ENCODE peak calls at places on chromosomes 6 and 20, in nine cellular contexts. R is ascending aorta; W is AG04450; Z is fibroblast of the aortic adventitia; B is foreskin fibroblast; U is AG09319; F is cardiac muscle cell; A is nephron progenitor cell; O is CD8-positive, alpha-beta T cell. Y is an unnamed sample.

GRCh38 chr6:145289573-145289972 is 445.7 kb downstream of the EPM2A start:
- DNase-seq in R (no peak), W (no peak), Z (no peak), B (no peak), U (no peak), F (no peak), A (no peak), O (no peak), Y (no peak)

GRCh38 chr20:48951041-48951440 is 29.5 kb downstream of the ARFGEF2 start:
- DNase-seq in R (no peak), W (no peak), Z (no peak), B (no peak), U (no peak), F (no peak), A (no peak), O (no peak), Y (no peak)

GRCh38 chr6:90530882-90531281 is 56.0 kb downstream of the MAP3K7 start:
- DNase-seq in R (no peak), W (no peak), Z (no peak), B (no peak), U (no peak), F (no peak), A (no peak), O (no peak), Y (no peak)

GRCh38 chr20:47785900-47786762 is 850 bp upstream of the SULF2 start:
- DNase-seq in R (no peak), W (no peak), Z (peak), B (peak), U (peak), F (peak), A (peak), O (no peak), Y (no peak)

GRCh38 chr6:146598785-146599405 is at the start of gene ADGB:
- DNase-seq in R (no peak), W (peak), Z (peak), B (peak), U (peak), F (peak), A (peak), O (peak), Y (no peak)

GRCh38 chr20:32332614-32333013 is 25.5 kb upstream of the ASXL1 start:
- DNase-seq in R (no peak), W (no peak), Z (peak), B (peak), U (no peak), F (no peak), A (no peak), O (no peak), Y (no peak)

GRCh38 chr6:84007871-84008270 is 25.7 kb upstream of the MRAP2 start:
- DNase-seq in R (no peak), W (no peak), Z (no peak), B (no peak), U (no peak), F (no peak), A (no peak), O (no peak), Y (no peak)

GRCh38 chr6:156395276-156395675 is 381.9 kb upstream of the ARID1B start:
- DNase-seq in R (no peak), W (no peak), Z (no peak), B (no peak), U (no peak), F (no peak), A (no peak), O (peak), Y (no peak)

GRCh38 chr20:56788671-56789610 is 159.8 kb downstream of the TFAP2C start:
- DNase-seq in R (no peak), W (no peak), Z (no peak), B (peak), U (no peak), F (no peak), A (no peak), O (no peak), Y (no peak)

GRCh38 chr20:9392892-9393857 is 121.2 kb upstream of the LAMP5 start:
- DNase-seq in R (peak), W (no peak), Z (peak), B (peak), U (peak), F (peak), A (peak), O (no peak), Y (no peak)

GRCh38 chr6:7137335-7138106 is 29.8 kb downstream of the RREB1 start:
- DNase-seq in R (no peak), W (no peak), Z (peak), B (peak), U (no peak), F (peak), A (peak), O (peak), Y (no peak)

GRCh38 chr6:167116109-167116837 is 6.6 kb upstream of the CCR6 start:
- DNase-seq in R (no peak), W (no peak), Z (peak), B (no peak), U (no peak), F (peak), A (no peak), O (no peak), Y (no peak)

GRCh38 chr6:29953001-29953436 is 10.7 kb downstream of the HLA-A start:
- DNase-seq in R (no peak), W (peak), Z (peak), B (peak), U (no peak), F (peak), A (no peak), O (no peak), Y (no peak)

GRCh38 chr6:104958178-104958520 is 1.2 kb downstream of the LIN28B start:
- DNase-seq in R (no peak), W (no peak), Z (no peak), B (no peak), U (no peak), F (no peak), A (no peak), O (no peak), Y (no peak)

GRCh38 chr20:33162313-33162712 is 5.6 kb upstream of the BPIFA2 start:
- DNase-seq in R (no peak), W (no peak), Z (no peak), B (no peak), U (no peak), F (no peak), A (no peak), O (no peak), Y (no peak)

GRCh38 chr6:81565071-81565470 is 187.4 kb downstream of the TENT5A start:
- DNase-seq in R (no peak), W (no peak), Z (peak), B (no peak), U (no peak), F (no peak), A (no peak), O (no peak), Y (no peak)

GRCh38 chr20:44111712-44112335 is 75.2 kb downstream of the JPH2 start:
- DNase-seq in R (no peak), W (no peak), Z (peak), B (peak), U (no peak), F (no peak), A (no peak), O (no peak), Y (no peak)

GRCh38 chr6:81697564-81697963 is 54.9 kb downstream of the TENT5A start:
- DNase-seq in R (no peak), W (no peak), Z (peak), B (peak), U (no peak), F (no peak), A (no peak), O (no peak), Y (no peak)

GRCh38 chr6:91105532-91105931 is 518.7 kb upstream of the MAP3K7 start:
- DNase-seq in R (no peak), W (no peak), Z (no peak), B (no peak), U (no peak), F (no peak), A (no peak), O (no peak), Y (no peak)

GRCh38 chr20:44066645-44067606 is 120.1 kb downstream of the JPH2 start:
- DNase-seq in R (no peak), W (no peak), Z (no peak), B (no peak), U (no peak), F (no peak), A (no peak), O (no peak), Y (no peak)

GRCh38 chr20:7094438-7094997 is 327.0 kb downstream of the BMP2 start:
- DNase-seq in R (no peak), W (no peak), Z (peak), B (no peak), U (no peak), F (peak), A (peak), O (no peak), Y (no peak)

GRCh38 chr20:62898093-62898964 is 28.0 kb downstream of the DIDO1 start:
- DNase-seq in R (no peak), W (no peak), Z (no peak), B (no peak), U (no peak), F (no peak), A (no peak), O (no peak), Y (no peak)

GRCh38 chr20:35994994-35995453 is 26.6 kb downstream of the CNBD2 start:
- DNase-seq in R (no peak), W (peak), Z (peak), B (peak), U (peak), F (peak), A (peak), O (peak), Y (peak)

GRCh38 chr20:7673841-7674240 is 266.4 kb downstream of the HAO1 start:
- DNase-seq in R (no peak), W (no peak), Z (peak), B (peak), U (peak), F (no peak), A (no peak), O (no peak), Y (no peak)

GRCh38 chr20:58179432-58180099 is 48.9 kb downstream of the ANKRD60 start:
- DNase-seq in R (no peak), W (no peak), Z (peak), B (peak), U (no peak), F (peak), A (peak), O (peak), Y (peak)

GRCh38 chr20:7996898-7997297 is 22.7 kb downstream of the TMX4 start:
- DNase-seq in R (no peak), W (no peak), Z (no peak), B (no peak), U (no peak), F (no peak), A (no peak), O (no peak), Y (no peak)

GRCh38 chr6:52544325-52545022 is 32.4 kb downstream of the TRAM2 start:
- DNase-seq in R (no peak), W (no peak), Z (no peak), B (peak), U (no peak), F (no peak), A (no peak), O (no peak), Y (no peak)

GRCh38 chr6:37489697-37490336 is 9.9 kb downstream of the CCDC167 start:
- DNase-seq in R (no peak), W (no peak), Z (no peak), B (no peak), U (no peak), F (no peak), A (no peak), O (peak), Y (no peak)

GRCh38 chr20:17504326-17504897 is 26.8 kb downstream of the BFSP1 start:
- DNase-seq in R (no peak), W (no peak), Z (peak), B (no peak), U (no peak), F (no peak), A (peak), O (peak), Y (peak)

GRCh38 chr20:48308882-48309281 is 518.9 kb downstream of the PREX1 start:
- DNase-seq in R (no peak), W (no peak), Z (no peak), B (no peak), U (no peak), F (no peak), A (no peak), O (no peak), Y (no peak)

GRCh38 chr6:157813757-157814455 is 9.1 kb upstream of the SNX9 start:
- DNase-seq in R (no peak), W (peak), Z (peak), B (peak), U (peak), F (no peak), A (no peak), O (no peak), Y (no peak)

GRCh38 chr6:13733178-13733851 is 21.7 kb upstream of the RANBP9 start:
- DNase-seq in R (no peak), W (peak), Z (peak), B (peak), U (peak), F (no peak), A (no peak), O (no peak), Y (no peak)

GRCh38 chr6:48747471-48747870 is 636.5 kb upstream of the PTCHD4 start:
- DNase-seq in R (no peak), W (no peak), Z (no peak), B (no peak), U (no peak), F (no peak), A (no peak), O (no peak), Y (no peak)

GRCh38 chr6:40328376-40328987 is 258.7 kb downstream of the LRFN2 start:
- DNase-seq in R (no peak), W (no peak), Z (no peak), B (no peak), U (no peak), F (peak), A (peak), O (peak), Y (peak)

GRCh38 chr6:33812669-33813068 is 8.9 kb upstream of the MLN start:
- DNase-seq in R (no peak), W (no peak), Z (peak), B (peak), U (no peak), F (peak), A (peak), O (no peak), Y (peak)

GRCh38 chr6:3789018-3789895 is 37.7 kb upstream of the PXDC1 start:
- DNase-seq in R (no peak), W (peak), Z (peak), B (no peak), U (no peak), F (no peak), A (no peak), O (no peak), Y (no peak)

GRCh38 chr6:169521825-169522224 is 180.0 kb downstream of the WDR27 start:
- DNase-seq in R (no peak), W (no peak), Z (no peak), B (no peak), U (no peak), F (no peak), A (no peak), O (no peak), Y (no peak)

DNA sequence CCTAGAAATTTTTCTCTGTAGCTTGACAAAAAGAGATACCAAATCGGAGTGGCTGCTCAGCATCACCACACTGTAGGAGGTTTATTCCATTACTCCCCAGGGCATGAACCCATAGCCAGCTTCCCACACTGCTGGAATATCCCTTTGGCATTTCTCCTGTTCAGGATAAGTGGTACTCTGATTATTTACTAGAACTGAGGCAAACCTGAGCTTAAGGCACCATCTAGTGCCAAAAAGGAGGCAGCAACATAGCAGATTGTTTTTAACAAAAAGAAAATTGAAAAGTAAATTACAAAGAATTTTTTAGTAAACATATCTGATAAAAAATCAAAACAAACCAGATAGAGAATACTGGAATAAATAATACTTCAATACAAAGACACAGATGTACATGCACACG is 181.7 kb downstream of the WDR27 start:
- DNase-seq in R (no peak), W (no peak), Z (peak), B (peak), U (peak), F (no peak), A (no peak), O (no peak), Y (no peak)
- TF ChIP-seq CTCF in R (peak), W (peak), Z (peak), B (peak), U (peak), F (peak), A (no peak), O (no peak), Y (no peak)

DNA sequence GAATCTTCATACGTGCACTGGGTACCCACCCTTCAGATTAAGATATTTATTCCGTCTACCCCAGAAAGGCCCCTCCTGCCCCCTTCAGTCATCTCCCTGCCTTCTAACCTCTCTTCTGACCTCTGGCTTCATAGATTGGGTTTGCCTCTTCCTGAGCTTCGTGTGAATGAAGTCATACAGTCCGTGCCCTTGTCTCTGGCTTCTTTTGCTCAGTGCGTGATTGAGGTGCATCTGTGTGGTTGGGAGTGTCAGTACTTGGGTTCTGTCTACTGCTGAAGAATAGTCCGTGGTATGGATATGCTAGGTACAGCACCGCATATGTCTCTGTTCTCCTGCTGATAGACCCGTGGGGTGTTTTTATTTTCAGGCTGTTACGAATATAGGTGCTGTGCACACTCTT is 157.8 kb upstream of the RNF24 start:
- DNase-seq in R (no peak), W (no peak), Z (no peak), B (no peak), U (no peak), F (no peak), A (no peak), O (no peak), Y (no peak)
- TF ChIP-seq CTCF in R (no peak), W (no peak), Z (no peak), B (no peak), U (no peak), F (no peak), A (no peak), O (no peak), Y (no peak)

GRCh38 chr6:68317366-68317765 is 317.7 kb upstream of the ADGRB3 start:
- DNase-seq in R (no peak), W (no peak), Z (no peak), B (peak), U (no peak), F (no peak), A (no peak), O (no peak), Y (no peak)

DNA sequence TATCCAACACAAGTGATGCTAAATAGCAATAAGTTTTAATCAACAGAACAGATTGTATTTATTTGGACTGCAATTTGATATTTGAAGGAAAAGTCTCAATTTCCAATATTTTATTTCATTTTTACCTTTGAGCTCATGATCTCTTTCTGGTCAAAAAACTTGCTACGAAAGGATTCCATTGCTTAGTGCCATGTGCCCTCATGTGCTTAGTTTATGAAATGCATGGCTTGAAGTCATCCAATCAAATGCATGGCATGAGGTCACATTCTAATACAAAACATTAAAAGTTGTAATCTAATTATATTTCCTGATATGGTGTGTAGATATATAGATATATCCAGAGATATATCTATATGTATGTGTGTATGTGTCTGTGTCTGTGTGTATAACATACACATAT is 321.2 kb upstream of the ADGRB3 start:
- DNase-seq in R (no peak), W (no peak), Z (peak), B (peak), U (no peak), F (peak), A (no peak), O (no peak), Y (no peak)
- TF ChIP-seq CTCF in R (no peak), W (peak), Z (peak), B (no peak), U (peak), F (peak), A (no peak), O (no peak), Y (no peak)

GRCh38 chr6:35568967-35569606 is 56.4 kb upstream of the TULP1 start:
- DNase-seq in R (no peak), W (no peak), Z (no peak), B (peak), U (no peak), F (no peak), A (peak), O (no peak), Y (no peak)
- TF ChIP-seq CTCF in R (peak), W (peak), Z (peak), B (peak), U (peak), F (peak), A (peak), O (no peak), Y (no peak)

GRCh38 chr6:143619844-143620243 is 57.9 kb upstream of the PHACTR2 start:
- DNase-seq in R (no peak), W (no peak), Z (no peak), B (no peak), U (no peak), F (no peak), A (no peak), O (no peak), Y (no peak)
- TF ChIP-seq CTCF in R (no peak), W (no peak), Z (no peak), B (no peak), U (no peak), F (no peak), A (no peak), O (no peak), Y (no peak)

GRCh38 chr20:41572010-41572572 is 46.1 kb downstream of the CHD6 start:
- DNase-seq in R (no peak), W (no peak), Z (no peak), B (no peak), U (no peak), F (no peak), A (no peak), O (no peak), Y (no peak)
- TF ChIP-seq CTCF in R (no peak), W (peak), Z (no peak), B (no peak), U (no peak), F (peak), A (no peak), O (no peak), Y (no peak)

GRCh38 chr6:11632795-11633511 is 95.4 kb downstream of the TMEM170B start:
- DNase-seq in R (no peak), W (no peak), Z (peak), B (peak), U (no peak), F (no peak), A (no peak), O (no peak), Y (no peak)
- TF ChIP-seq CTCF in R (no peak), W (no peak), Z (no peak), B (no peak), U (no peak), F (no peak), A (no peak), O (no peak), Y (no peak)

DNA sequence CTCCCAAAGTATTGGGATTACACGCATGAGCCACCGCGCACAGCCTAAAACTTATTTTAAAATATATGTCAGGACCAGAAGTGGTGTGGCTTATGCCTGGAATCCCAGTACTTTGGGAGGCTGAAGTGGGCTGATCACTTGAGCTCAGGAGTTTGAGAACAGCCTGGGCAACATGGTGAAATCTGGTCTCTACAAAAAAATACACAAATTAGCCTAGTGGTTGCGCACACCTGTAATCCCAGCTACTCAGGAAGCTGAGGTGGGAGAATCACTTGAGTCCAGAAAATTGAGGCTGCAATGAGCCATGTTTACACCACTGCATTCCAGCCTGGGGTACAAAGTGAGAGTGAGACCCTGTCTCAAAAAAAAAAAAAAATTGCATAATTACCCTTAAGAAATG is 13.7 kb downstream of the PXT1 start:
- DNase-seq in R (no peak), W (no peak), Z (no peak), B (no peak), U (no peak), F (no peak), A (no peak), O (no peak), Y (no peak)
- TF ChIP-seq CTCF in R (peak), W (no peak), Z (peak), B (peak), U (no peak), F (no peak), A (no peak), O (no peak), Y (no peak)